ENCODE peak calls at places on chromosomes 12 and 14, in nine cellular contexts. W is SK-N-SH, T is stomach, B is sigmoid colon, R is H1, G is HepG2, N is esophagus muscularis mucosa, X is transverse colon, E is upper lobe of left lung. C is an unnamed sample.

GRCh38 chr12:115037830-115038229 is 353.9 kb upstream of the TBX3 start:
- DNase-seq in W (no peak), T (no peak), B (no peak), R (no peak), G (no peak), N (no peak), X (no peak), E (no peak), C (no peak)

GRCh38 chr12:80712866-80713265 is 3.8 kb upstream of the MYF5 start:
- DNase-seq in W (no peak), T (no peak), B (no peak), R (no peak), G (no peak), N (no peak), X (no peak), E (no peak), C (no peak)

GRCh38 chr12:8697476-8698131 is at the start of gene RIMKLB:
- DNase-seq in W (peak; percentile 93), T (peak; percentile 79), B (peak; percentile 93), R (no peak), G (no peak), N (peak; percentile 94), X (peak; percentile 80), E (peak; percentile 97), C (peak; percentile 85)

GRCh38 chr12:63942464-63943241 is 98.2 kb downstream of the SRGAP1 start:
- DNase-seq in W (no peak), T (no peak), B (no peak), R (no peak), G (no peak), N (no peak), X (no peak), E (no peak), C (no peak)

GRCh38 chr12:106769078-106769477 is 5.4 kb upstream of the RIC8B start:
- DNase-seq in W (no peak), T (no peak), B (no peak), R (peak; percentile 29), G (peak; percentile 66), N (no peak), X (no peak), E (no peak), C (no peak)

GRCh38 chr12:67698711-67699603 is 50.4 kb downstream of the DYRK2 start:
- DNase-seq in W (no peak), T (no peak), B (no peak), R (no peak), G (no peak), N (no peak), X (no peak), E (no peak), C (no peak)

GRCh38 chr12:16243487-16244412 is 33.7 kb downstream of the SLC15A5 start:
- DNase-seq in W (no peak), T (no peak), B (no peak), R (no peak), G (no peak), N (no peak), X (no peak), E (no peak), C (no peak)

GRCh38 chr12:25458047-25458552 is 95.0 kb downstream of the LMNTD1 start:
- DNase-seq in W (peak; percentile 56), T (no peak), B (no peak), R (no peak), G (peak; percentile 7), N (peak; percentile 53), X (no peak), E (no peak), C (no peak)

GRCh38 chr14:56659964-56660551 is 80.5 kb downstream of the TMEM260 start:
- DNase-seq in W (peak; percentile 60), T (no peak), B (no peak), R (no peak), G (peak; percentile 50), N (no peak), X (no peak), E (no peak), C (no peak)

GRCh38 chr12:123808167-123808566 is 46.1 kb downstream of the DNAH10 start:
- DNase-seq in W (peak; percentile 44), T (no peak), B (no peak), R (no peak), G (peak; percentile 16), N (no peak), X (no peak), E (no peak), C (no peak)

GRCh38 chr12:47867496-47867941 is 37.3 kb downstream of the VDR start:
- DNase-seq in W (no peak), T (no peak), B (no peak), R (no peak), G (no peak), N (no peak), X (no peak), E (no peak), C (no peak)

GRCh38 chr12:47864646-47865235 is 40.1 kb downstream of the VDR start:
- DNase-seq in W (no peak), T (no peak), B (no peak), R (no peak), G (no peak), N (no peak), X (no peak), E (no peak), C (no peak)

GRCh38 chr12:47868041-47868440 is 36.8 kb downstream of the VDR start:
- DNase-seq in W (no peak), T (no peak), B (no peak), R (no peak), G (no peak), N (no peak), X (peak; percentile 37), E (no peak), C (no peak)

GRCh38 chr12:47870175-47870781 is 34.5 kb downstream of the VDR start:
- DNase-seq in W (peak; percentile 62), T (peak; percentile 46), B (peak; percentile 82), R (peak; percentile 17), G (peak; percentile 54), N (no peak), X (peak; percentile 62), E (no peak), C (no peak)

DNA sequence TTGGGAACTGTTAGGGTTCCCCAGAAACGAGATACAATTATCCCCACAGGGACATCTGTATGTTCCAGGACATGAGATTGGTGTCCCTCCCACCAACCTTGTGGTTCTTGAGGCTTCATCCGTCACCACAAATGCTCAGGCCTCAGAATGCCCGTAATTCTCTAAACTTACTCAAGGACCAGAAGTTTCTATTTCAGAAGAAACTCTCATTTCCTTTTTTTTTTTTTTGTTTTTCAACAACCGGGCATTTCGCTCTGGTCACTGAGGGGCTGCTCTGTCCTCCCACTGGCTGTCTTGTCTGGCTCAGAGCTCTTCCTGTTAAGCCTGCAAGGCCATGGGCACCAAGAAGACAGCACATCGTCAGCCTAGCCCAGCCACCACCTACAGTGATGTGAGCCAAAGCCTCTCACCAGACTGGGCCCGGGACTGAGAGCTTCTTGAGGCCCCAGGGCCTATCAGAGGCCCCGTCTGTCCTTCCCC is 36.2 kb downstream of the VDR start:
- DNase-seq in W (no peak), T (no peak), B (no peak), R (no peak), G (no peak), N (no peak), X (peak; percentile 48), E (no peak), C (no peak)
- TF ChIP-seq EP300 in W (no peak), T (no peak), B (no peak), R (no peak), G (no peak), N (no peak), X (no peak), E (no peak), C (no peak)

DNA sequence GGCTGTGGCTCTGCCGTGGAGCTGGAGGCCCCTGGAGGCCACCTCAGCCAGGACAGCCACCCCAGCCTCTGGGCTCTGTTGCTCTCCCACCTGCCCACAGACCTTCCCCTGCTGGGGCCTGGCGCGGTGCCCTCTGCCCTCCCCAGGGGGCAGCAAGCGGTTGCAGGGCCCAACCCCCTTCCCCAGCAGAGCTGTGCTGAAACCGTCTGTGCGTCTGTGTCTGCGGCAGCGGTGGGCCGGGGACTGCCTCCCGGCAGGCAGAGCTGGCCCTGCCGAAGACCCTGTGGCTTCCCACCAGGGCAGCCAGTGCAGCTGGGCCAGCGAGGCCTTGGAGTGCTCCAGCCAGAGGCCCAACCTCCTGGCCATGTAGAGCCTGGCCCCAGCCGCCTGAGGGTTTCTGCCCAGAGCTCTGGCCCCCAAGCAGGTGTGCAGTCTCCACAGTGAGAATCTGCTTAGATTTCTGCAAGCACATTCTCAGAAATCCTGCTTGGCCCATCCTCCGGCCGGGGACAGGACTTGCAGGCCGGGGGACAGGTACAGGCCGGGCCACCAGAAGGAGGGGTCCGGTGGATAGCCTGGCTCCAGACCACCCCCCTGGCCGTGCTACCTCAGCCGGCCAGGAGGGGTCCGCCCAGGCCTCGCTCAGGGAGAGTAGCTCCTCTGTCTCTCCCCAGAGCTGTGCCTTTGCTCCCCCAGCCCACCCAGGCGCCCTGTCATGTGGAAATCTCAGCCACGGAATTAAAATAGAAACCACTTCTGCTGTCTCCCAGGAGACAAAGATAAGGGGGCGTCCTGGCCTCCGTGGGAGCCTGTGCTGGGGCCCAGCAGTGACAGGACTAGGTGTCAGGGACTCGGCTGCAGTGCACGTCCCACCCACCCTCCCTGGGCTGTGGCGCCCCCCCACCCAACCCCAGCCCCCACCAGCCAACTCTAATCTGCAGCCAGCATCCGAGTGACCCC is 3.5 kb upstream of the CRIP2 start:
- DNase-seq in W (peak; percentile 83), T (no peak), B (no peak), R (no peak), G (no peak), N (no peak), X (no peak), E (peak; percentile 84), C (no peak)
- TF ChIP-seq POLR2AphosphoS5 in W (no peak), T (no peak), B (no peak), R (no peak), G (no peak), N (no peak), X (no peak), E (no peak), C (no peak)

GRCh38 chr14:103749452-103749851 is 33.8 kb downstream of the ZFYVE21 start:
- DNase-seq in W (no peak), T (peak; percentile 8), B (no peak), R (no peak), G (no peak), N (no peak), X (no peak), E (no peak), C (no peak)

GRCh38 chr14:103746706-103747105 is 31.1 kb downstream of the ZFYVE21 start:
- DNase-seq in W (no peak), T (no peak), B (peak; percentile 48), R (no peak), G (no peak), N (no peak), X (no peak), E (no peak), C (no peak)

GRCh38 chr14:103753809-103754208 is 38.2 kb downstream of the ZFYVE21 start:
- DNase-seq in W (no peak), T (no peak), B (no peak), R (no peak), G (no peak), N (no peak), X (no peak), E (no peak), C (no peak)

GRCh38 chr14:103748539-103748867 is 32.9 kb downstream of the ZFYVE21 start:
- DNase-seq in W (no peak), T (peak; percentile 26), B (peak; percentile 47), R (no peak), G (no peak), N (no peak), X (no peak), E (no peak), C (peak; percentile 59)

GRCh38 chr14:103749860-103750259 is 34.2 kb downstream of the ZFYVE21 start:
- DNase-seq in W (no peak), T (no peak), B (no peak), R (no peak), G (no peak), N (no peak), X (no peak), E (no peak), C (no peak)
- TF ChIP-seq EP300 in W (no peak), T (no peak), B (no peak), R (no peak), G (no peak), N (no peak), X (no peak), E (no peak), C (no peak)

GRCh38 chr12:96246926-96247566 is 52.9 kb downstream of the ELK3 start:
- DNase-seq in W (no peak), T (no peak), B (no peak), R (no peak), G (no peak), N (no peak), X (no peak), E (peak; percentile 69), C (no peak)
- TF ChIP-seq POLR2AphosphoS5 in W (no peak), T (no peak), B (no peak), R (no peak), G (no peak), N (no peak), X (no peak), E (no peak), C (no peak)

C was measured in suprapubic skin.